ENCODE peak calls at places on chromosomes 5 and 9, in ten cellular contexts. J is GM20000, Y is amniotic stem cell, G is H54, W is AG10803, X is GM04503, I is amniotic epithelial cell, K is neural progenitor cell, N is T-helper 2 cell, B is activated gamma-delta T cell treated with Interleukin-2 at 50 U/mL for 16 hours. O is an unnamed sample.

GRCh38 chr9:107810493-107810931 is 320.9 kb upstream of the KLF4 start:
- DNase-seq in J (no peak), B (no peak), I (peak), G (no peak), Y (no peak), K (no peak), N (no peak), W (peak), X (no peak), O (no peak)

GRCh38 chr5:87137280-87137679 is 130.4 kb upstream of the RASA1 start:
- DNase-seq in B (no peak), W (no peak), N (no peak), Y (no peak), J (no peak), G (no peak), X (no peak), I (no peak), K (no peak), O (no peak)

GRCh38 chr9:6413365-6414263 is 615 bp downstream of the UHRF2 start:
- DNase-seq in I (no peak), N (peak), K (peak), W (peak), X (no peak), B (peak), G (peak), J (peak), Y (no peak), O (peak)

GRCh38 chr5:23507278-23507685 is at the start of gene PRDM9:
- DNase-seq in I (no peak), G (no peak), X (no peak), N (no peak), Y (no peak), J (peak), K (no peak), B (no peak), W (no peak), O (peak)

GRCh38 chr5:40410939-40411635 is 268.6 kb upstream of the PTGER4 start:
- DNase-seq in Y (no peak), X (no peak), W (peak), I (peak), J (no peak), K (no peak), N (no peak), G (no peak), B (no peak), O (no peak)

GRCh38 chr5:157045601-157046000 is 13.3 kb downstream of the HAVCR1 start:
- DNase-seq in K (no peak), G (no peak), N (no peak), W (no peak), Y (no peak), I (no peak), X (no peak), B (no peak), J (no peak), O (no peak)

GRCh38 chr5:154401355-154401754 is 44.4 kb upstream of the SAP30L start:
- DNase-seq in W (no peak), K (no peak), I (no peak), G (no peak), J (no peak), B (no peak), X (no peak), Y (no peak), N (no peak), O (no peak)

GRCh38 chr5:157172408-157172807 is 6.3 kb upstream of the GARIN3 start:
- DNase-seq in I (no peak), Y (no peak), J (peak), X (no peak), N (peak), W (no peak), K (no peak), G (no peak), B (peak), O (no peak)

GRCh38 chr5:1652873-1653707 is 129.3 kb upstream of the LPCAT1 start:
- DNase-seq in J (no peak), Y (no peak), X (no peak), G (no peak), W (peak), B (no peak), N (no peak), K (no peak), I (no peak), O (peak)

GRCh38 chr9:111744363-111744762 is 50.4 kb downstream of the SHOC1 start:
- DNase-seq in K (no peak), I (no peak), X (no peak), J (no peak), G (no peak), N (no peak), W (peak), B (no peak), Y (no peak), O (no peak)

GRCh38 chr9:71121275-71122168 is at the start of gene TRPM3:
- DNase-seq in N (no peak), B (no peak), I (no peak), G (no peak), W (no peak), K (peak), X (no peak), J (no peak), Y (no peak), O (peak)

GRCh38 chr5:34622046-34622435 is 34.1 kb upstream of the RAI14 start:
- DNase-seq in I (peak), K (no peak), N (no peak), J (no peak), B (no peak), X (peak), W (peak), Y (peak), G (no peak), O (no peak)

GRCh38 chr9:38368731-38369130 is 23.8 kb upstream of the ALDH1B1 start:
- DNase-seq in Y (no peak), B (no peak), X (no peak), K (no peak), I (no peak), J (no peak), N (no peak), G (no peak), W (no peak), O (no peak)

GRCh38 chr9:84371737-84372136 is 31.2 kb upstream of the SLC28A3 start:
- DNase-seq in I (peak), B (no peak), G (peak), J (no peak), Y (peak), W (peak), N (no peak), X (peak), K (no peak), O (no peak)

GRCh38 chr5:23033864-23034263 is 180.7 kb upstream of the CDH12 start:
- DNase-seq in B (no peak), W (no peak), X (no peak), I (no peak), J (no peak), G (no peak), K (no peak), N (no peak), Y (no peak), O (no peak)

GRCh38 chr5:164608507-164608906 is 1103.1 kb downstream of the MAT2B start:
- DNase-seq in W (no peak), I (no peak), B (no peak), G (no peak), Y (no peak), N (no peak), X (no peak), J (no peak), K (no peak), O (no peak)

GRCh38 chr5:139241139-139241538 is 43.0 kb upstream of the SIL1 start:
- DNase-seq in I (no peak), B (no peak), K (no peak), G (no peak), J (no peak), Y (no peak), W (no peak), N (no peak), X (no peak), O (no peak)

GRCh38 chr9:114025196-114025753 is 52.8 kb downstream of the AMBP start:
- DNase-seq in G (no peak), Y (no peak), J (no peak), W (no peak), B (no peak), I (peak), N (no peak), X (no peak), K (no peak), O (no peak)

O was measured in retina.